ENCODE peak calls at places on chromosomes 11 and 22, in seven cellular contexts. D is coronary artery; U is CD8-positive, alpha-beta T cell; O is GM12865; G is AG04449; H is stomach; W is cardiac muscle cell. E is an unnamed sample.

GRCh38 chr11:102914238-102915043 is 39.7 kb upstream of the MMP12 start:
- DNase-seq in D (no peak), G (no peak), W (peak; percentile 68), O (peak; percentile 15), U (no peak), H (no peak), E (peak; percentile 20)

GRCh38 chr11:12184696-12185095 is 74.3 kb downstream of the MICAL2 start:
- DNase-seq in O (no peak), H (no peak), D (no peak), W (no peak), G (no peak), U (no peak), E (no peak)

GRCh38 chr11:2097356-2097997 is 41.7 kb downstream of the IGF2 start:
- DNase-seq in O (no peak), U (no peak), W (peak; percentile 50), G (peak; percentile 38), D (no peak), H (peak; percentile 48), E (peak; percentile 59)

GRCh38 chr11:83773950-83774880 is 488.0 kb upstream of the CCDC90B start:
- DNase-seq in G (peak; percentile 16), D (no peak), W (no peak), U (no peak), H (no peak), O (no peak), E (no peak)

GRCh38 chr11:61961570-61962212 is 5.7 kb downstream of the FTH1 start:
- DNase-seq in O (no peak), U (no peak), D (peak; percentile 88), H (peak; percentile 67), G (no peak), W (no peak), E (peak; percentile 70)

GRCh38 chr11:22432331-22433065 is 94.3 kb downstream of the SLC17A6 start:
- DNase-seq in O (no peak), D (no peak), U (no peak), W (no peak), G (no peak), H (no peak), E (peak; percentile 43)

GRCh38 chr11:96149743-96150555 is 193.0 kb downstream of the MAML2 start:
- DNase-seq in U (no peak), W (no peak), H (no peak), D (no peak), G (no peak), O (no peak), E (no peak)

GRCh38 chr22:38006906-38007305 is 22.6 kb upstream of the SOX10 start:
- DNase-seq in H (no peak), O (no peak), G (no peak), U (no peak), D (no peak), W (no peak), E (no peak)

GRCh38 chr11:122202161-122202950 is 86.3 kb upstream of the BLID start:
- DNase-seq in G (no peak), W (no peak), U (no peak), H (no peak), O (no peak), D (no peak), E (peak; percentile 12)

GRCh38 chr11:13354335-13354734 is 76.7 kb downstream of the BMAL1 start:
- DNase-seq in H (no peak), U (no peak), G (no peak), W (peak; percentile 37), D (no peak), O (no peak), E (no peak)

GRCh38 chr22:38125038-38125610 is 14.6 kb upstream of the BAIAP2L2 start:
- DNase-seq in U (no peak), H (no peak), D (no peak), G (no peak), W (no peak), O (no peak), E (no peak)

GRCh38 chr22:49195636-49196035 is 632.0 kb downstream of the BRD1 start:
- DNase-seq in W (no peak), U (no peak), G (no peak), D (no peak), H (no peak), O (no peak), E (no peak)

GRCh38 chr11:129402196-129402595 is 26.5 kb downstream of the BARX2 start:
- DNase-seq in G (no peak), W (no peak), H (no peak), U (no peak), D (no peak), O (no peak), E (no peak)

GRCh38 chr11:64208796-64209562 is 2.5 kb downstream of the FERMT3 start:
- DNase-seq in H (no peak), D (no peak), W (no peak), U (no peak), G (no peak), O (no peak), E (no peak)
- H3K4me3 ChIP-seq in H (no peak overlapping the region), D (peak overlapping the region; percentile 66), W (no peak overlapping the region), U (no peak overlapping the region), G (no peak overlapping the region), O (no peak overlapping the region), E (no peak overlapping the region)

GRCh38 chr22:50246242-50247175 is 1.7 kb upstream of the TUBGCP6 start:
- DNase-seq in O (no peak), D (no peak), G (no peak), W (no peak), H (no peak), U (no peak), E (no peak)
- TF ChIP-seq CTCF in O (no peak), D (no peak), G (no peak), W (no peak), H (no peak), U (no peak), E (peak; percentile 12)

DNA sequence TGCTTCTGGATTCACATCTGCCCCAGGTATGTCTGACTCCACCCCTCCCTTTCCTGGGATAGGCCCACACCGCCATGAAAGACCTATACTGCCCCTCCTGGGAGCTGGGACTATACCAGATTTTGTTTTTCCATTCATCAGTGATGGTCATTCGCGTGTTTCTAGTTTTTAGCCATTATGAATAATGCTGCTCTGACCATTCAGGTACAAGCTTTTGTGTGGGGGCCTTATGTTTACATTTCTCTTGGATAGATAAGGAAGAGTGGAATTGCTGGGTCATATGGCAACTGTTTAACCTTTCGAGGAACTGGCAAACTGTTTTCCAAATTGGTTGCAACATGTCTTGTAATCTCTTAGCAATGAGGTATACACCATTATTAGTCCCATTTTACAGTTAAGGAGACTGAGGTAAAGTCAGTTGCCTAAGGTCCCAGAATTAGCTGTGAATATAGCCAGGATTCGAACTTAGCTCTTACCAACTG is 1.2 kb upstream of the TBC1D10A start:
- DNase-seq in G (no peak), U (no peak), D (no peak), W (no peak), H (no peak), O (no peak), E (peak; percentile 41)
- H3K4me3 ChIP-seq in G (no peak overlapping the region), U (no peak overlapping the region), D (no peak overlapping the region), W (no peak overlapping the region), H (no peak overlapping the region), O (peak overlapping the region; percentile 94), E (no peak overlapping the region)

DNA sequence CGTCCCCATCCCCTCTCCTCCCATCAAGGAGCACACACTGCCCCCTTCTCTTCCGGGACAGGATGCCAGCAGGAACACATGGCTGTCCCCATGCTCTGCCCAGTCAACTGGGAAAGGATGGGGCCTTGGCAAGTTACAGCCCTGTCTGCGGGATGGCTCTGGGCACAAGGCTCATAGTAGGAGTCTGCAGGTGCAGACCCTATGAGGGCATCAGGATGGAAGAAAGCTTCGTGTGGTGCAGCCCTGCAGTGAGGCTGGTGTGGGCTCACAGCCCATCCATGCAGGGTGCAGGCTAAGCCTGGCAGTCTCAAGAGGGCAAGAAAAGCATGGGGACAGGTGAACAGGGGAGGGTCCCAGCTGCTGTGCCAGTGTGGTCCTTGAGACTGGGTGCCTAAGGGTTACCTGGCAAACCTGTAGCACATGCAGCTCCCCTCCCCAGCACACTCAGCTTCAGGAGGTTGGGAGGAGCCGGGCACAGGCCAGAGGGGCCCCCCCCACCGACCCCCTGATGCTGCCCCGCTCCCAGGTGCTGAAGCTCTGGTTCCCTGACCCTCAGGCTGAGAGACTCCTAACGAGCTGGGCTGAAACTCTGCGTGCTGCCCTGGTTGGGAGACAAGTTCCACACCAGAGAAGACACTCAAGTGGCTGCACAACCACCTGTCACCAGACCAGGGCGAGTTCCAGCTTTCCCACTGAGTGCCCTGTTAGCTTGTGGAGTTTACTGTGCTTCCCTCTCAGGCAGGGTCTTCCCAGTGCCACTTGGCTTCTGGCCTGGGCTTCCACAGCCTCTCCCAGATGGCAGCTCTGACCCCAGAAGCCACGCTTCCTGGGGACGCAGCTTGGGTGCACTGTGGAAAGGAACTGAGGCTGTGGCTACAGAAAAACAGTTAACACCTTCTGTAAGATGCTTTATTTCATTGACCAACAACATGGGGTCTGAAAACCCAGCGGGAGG is 3.3 kb upstream of the SCARF2 start:
- DNase-seq in O (no peak), H (no peak), G (no peak), U (no peak), D (no peak), W (no peak), E (no peak)
- TF ChIP-seq CTCF in O (no peak), H (no peak), G (no peak), U (no peak), D (no peak), W (no peak), E (no peak)

GRCh38 chr11:46295996-46296519 is 18.6 kb downstream of the CREB3L1 start:
- DNase-seq in G (no peak), H (no peak), O (no peak), U (no peak), W (no peak), D (no peak), E (no peak)
- H3K4me3 ChIP-seq in G (peak overlapping the region; percentile 59), H (peak overlapping the region; percentile 50), O (peak overlapping the region; percentile 54), U (peak overlapping the region; percentile 54), W (peak overlapping the region; percentile 28), D (peak overlapping the region; percentile 76), E (no peak overlapping the region)

GRCh38 chr11:124745835-124746620 is 6.0 kb downstream of the VSIG2 start:
- DNase-seq in W (no peak), U (peak; percentile 39), H (no peak), D (no peak), G (no peak), O (peak; percentile 37), E (no peak)
- TF ChIP-seq CTCF in W (peak; percentile 36), U (no peak), H (no peak), D (no peak), G (peak; percentile 16), O (peak; percentile 40), E (peak; percentile 32)

E was measured in body of pancreas.